ENCODE peak calls at places on chromosome X, in seven cellular contexts. J is HepG2, U is HCT116, L is SK-N-SH, E is A549, D is K562, Q is Panc1. X is an unnamed sample.
A peak's percentile ranks its signal among the peaks of the same experiment; 100 is the strongest.

GRCh38 chrX:50691820-50692219 is 122.2 kb downstream of the SHROOM4 start:
- DNase-seq in J (peak; percentile 38), U (peak; percentile 27), L (peak; percentile 49), E (peak; percentile 18), D (peak; percentile 35), Q (peak; percentile 24), X (peak; percentile 26)

GRCh38 chrX:134669378-134670098 is 11.3 kb upstream of the PLAC1 start:
- DNase-seq in J (no peak), U (no peak), L (peak; percentile 23), E (peak; percentile 82), D (no peak), Q (no peak), X (no peak)

GRCh38 chrX:115324194-115324593 is 34.7 kb downstream of the LUZP4 start:
- DNase-seq in J (no peak), U (no peak), L (no peak), E (no peak), D (no peak), Q (no peak), X (no peak)

GRCh38 chrX:103376979-103377324 is 614 bp downstream of the BEX3 start:
- DNase-seq in J (no peak), U (no peak), L (peak; percentile 67), E (no peak), D (no peak), Q (no peak), X (no peak)

GRCh38 chrX:16528620-16529019 is 121.3 kb upstream of the S100G start:
- DNase-seq in J (no peak), U (no peak), L (no peak), E (no peak), D (no peak), Q (no peak), X (peak; percentile 10)

GRCh38 chrX:86148024-86148511 is at the start of gene DACH2:
- DNase-seq in J (peak; percentile 40), U (no peak), L (peak; percentile 78), E (peak; percentile 58), D (peak; percentile 25), Q (no peak), X (no peak)

GRCh38 chrX:140040397-140040796 is 75.1 kb upstream of the CXorf66 start:
- DNase-seq in J (no peak), U (no peak), L (no peak), E (no peak), D (no peak), Q (no peak), X (no peak)

GRCh38 chrX:153578200-153578835 is 20.6 kb downstream of the CCNQ start:
- DNase-seq in J (no peak), U (no peak), L (no peak), E (no peak), D (no peak), Q (no peak), X (no peak)

GRCh38 chrX:21691512-21692018 is 33.4 kb upstream of the KLHL34 start:
- DNase-seq in J (no peak), U (no peak), L (no peak), E (no peak), D (no peak), Q (no peak), X (no peak)

GRCh38 chrX:81304545-81304944 is 102.6 kb downstream of the SH3BGRL start:
- DNase-seq in J (no peak), U (no peak), L (no peak), E (no peak), D (no peak), Q (no peak), X (no peak)

GRCh38 chrX:75038925-75039324 is 113.7 kb upstream of the NEXMIF start:
- DNase-seq in J (peak; percentile 10), U (peak; percentile 8), L (no peak), E (no peak), D (no peak), Q (peak; percentile 13), X (peak; percentile 10)

GRCh38 chrX:106177106-106177981 is 9.2 kb downstream of the PWWP3B start:
- DNase-seq in J (no peak), U (no peak), L (no peak), E (no peak), D (no peak), Q (no peak), X (no peak)

GRCh38 chrX:155997436-155997835 is at the start of gene IL9R:
- DNase-seq in J (no peak), U (no peak), L (no peak), E (no peak), D (peak; percentile 40), Q (no peak), X (no peak)

GRCh38 chrX:154649864-154650510 is 3.4 kb downstream of the CTAG2 start:
- DNase-seq in J (no peak), U (no peak), L (no peak), E (no peak), D (no peak), Q (no peak), X (no peak)

GRCh38 chrX:107204063-107204605 is 2.1 kb downstream of the NUP62CL start:
- DNase-seq in J (no peak), U (no peak), L (no peak), E (no peak), D (no peak), Q (no peak), X (no peak)

GRCh38 chrX:107207943-107208342 is 1.5 kb downstream of the DNAAF6 start:
- DNase-seq in J (no peak), U (no peak), L (no peak), E (no peak), D (no peak), Q (no peak), X (no peak)

GRCh38 chrX:107206697-107207065 is 270 bp downstream of the DNAAF6 start:
- DNase-seq in J (no peak), U (no peak), L (no peak), E (no peak), D (no peak), Q (no peak), X (no peak)

GRCh38 chrX:107207089-107207488 is 678 bp downstream of the DNAAF6 start:
- DNase-seq in J (no peak), U (no peak), L (no peak), E (no peak), D (peak; percentile 20), Q (no peak), X (no peak)

GRCh38 chrX:107205770-107206696 is at the start of the genes DNAAF6 and NUP62CL:
- DNase-seq in J (peak; percentile 81), U (peak; percentile 80), L (peak; percentile 77), E (peak; percentile 82), D (peak; percentile 95), Q (peak; percentile 13), X (peak; percentile 3)
- TF ChIP-seq REST in J (no peak), U (no peak), L (no peak), E (no peak), D (no peak), Q (no peak), X (no peak)

DNA sequence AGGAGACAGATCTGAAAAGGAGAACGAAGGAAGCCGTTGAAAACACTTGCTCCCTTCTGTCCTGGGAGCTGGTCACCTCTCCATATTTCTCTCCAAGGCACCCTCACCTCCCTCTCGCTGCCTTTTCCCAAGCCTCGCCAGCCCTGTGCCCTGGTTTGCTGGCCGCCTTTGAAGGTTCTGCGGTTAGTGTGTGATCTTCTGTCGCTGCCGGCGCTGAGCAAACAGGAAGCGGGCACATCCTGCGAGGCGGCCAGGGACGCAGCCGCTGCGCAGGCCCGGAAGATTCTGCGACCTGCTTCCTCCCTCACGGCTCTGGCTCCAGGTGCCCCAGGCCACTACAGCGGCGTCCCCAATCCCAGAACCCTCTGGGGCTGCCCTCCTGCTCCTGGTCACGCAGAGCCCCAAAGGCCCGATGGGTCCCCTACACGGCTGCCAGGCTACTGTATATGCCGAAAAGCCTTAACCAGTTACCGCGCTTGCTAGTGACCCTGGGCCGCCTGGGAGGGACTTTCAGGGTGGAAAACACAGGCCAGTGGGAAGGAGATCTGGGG is 2.5 kb upstream of the SASH3 start:
- DNase-seq in J (peak; percentile 19), U (no peak), L (no peak), E (no peak), D (no peak), Q (no peak), X (peak; percentile 82)
- H3K27ac ChIP-seq in J (peak overlapping the region; percentile 51), U (no peak overlapping the region), L (no peak overlapping the region), E (no peak overlapping the region), D (no peak overlapping the region), Q (no peak overlapping the region), X (peak overlapping the region; percentile 90)

GRCh38 chrX:1928805-1929204 is 313.9 kb downstream of the ASMT start:
- DNase-seq in J (no peak), U (no peak), L (no peak), E (no peak), D (no peak), Q (no peak), X (no peak)

DNA sequence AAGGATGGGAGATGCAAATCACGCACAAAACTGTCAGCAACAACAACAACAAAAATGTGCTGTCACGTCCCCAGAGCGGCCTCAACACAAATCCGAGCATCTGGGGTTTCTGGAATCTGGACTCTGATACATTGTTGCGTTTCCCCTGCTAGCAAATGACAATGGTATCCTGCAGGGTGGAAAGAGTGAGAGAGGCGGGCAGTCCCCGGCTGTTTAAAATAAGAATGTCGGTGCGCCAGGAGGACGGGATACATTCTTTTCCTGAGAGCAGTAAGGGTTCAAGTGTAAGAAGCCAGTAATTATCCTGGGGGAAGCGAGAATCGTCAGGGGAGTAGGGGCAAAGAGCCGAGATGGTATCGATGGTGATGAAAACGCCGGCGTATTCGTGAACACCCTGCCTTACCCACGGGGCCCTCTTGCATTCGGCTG is 310.2 kb downstream of the ASMT start:
- DNase-seq in J (no peak), U (no peak), L (no peak), E (no peak), D (no peak), Q (no peak), X (no peak)
- H3K4me3 ChIP-seq in J (no peak overlapping the region), U (no peak overlapping the region), L (no peak overlapping the region), E (no peak overlapping the region), D (no peak overlapping the region), Q (no peak overlapping the region), X (no peak overlapping the region)

DNA sequence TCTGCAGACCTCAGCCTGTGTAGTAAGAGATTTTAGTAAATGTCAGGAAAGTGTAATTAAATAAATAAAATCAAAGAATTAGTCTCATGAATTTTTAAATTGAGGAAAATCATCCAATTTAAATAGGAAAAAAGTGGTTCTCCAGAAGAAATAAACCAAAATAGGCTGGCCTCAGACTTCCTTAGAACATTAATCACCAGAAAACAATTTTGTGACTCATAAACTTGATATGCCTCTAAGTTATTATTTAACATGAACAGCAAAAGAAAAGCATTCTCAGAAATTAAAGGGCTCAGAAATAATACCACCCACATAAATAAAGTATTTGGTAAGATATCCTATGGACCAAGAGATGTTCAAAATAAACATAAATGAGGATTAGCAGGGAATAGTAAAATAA is 14.3 kb downstream of the FAM47B start:
- DNase-seq in J (no peak), U (no peak), L (no peak), E (peak; percentile 7), D (no peak), Q (no peak), X (no peak)
- TF ChIP-seq REST in J (no peak), U (no peak), L (no peak), E (no peak), D (no peak), Q (no peak), X (no peak)

DNA sequence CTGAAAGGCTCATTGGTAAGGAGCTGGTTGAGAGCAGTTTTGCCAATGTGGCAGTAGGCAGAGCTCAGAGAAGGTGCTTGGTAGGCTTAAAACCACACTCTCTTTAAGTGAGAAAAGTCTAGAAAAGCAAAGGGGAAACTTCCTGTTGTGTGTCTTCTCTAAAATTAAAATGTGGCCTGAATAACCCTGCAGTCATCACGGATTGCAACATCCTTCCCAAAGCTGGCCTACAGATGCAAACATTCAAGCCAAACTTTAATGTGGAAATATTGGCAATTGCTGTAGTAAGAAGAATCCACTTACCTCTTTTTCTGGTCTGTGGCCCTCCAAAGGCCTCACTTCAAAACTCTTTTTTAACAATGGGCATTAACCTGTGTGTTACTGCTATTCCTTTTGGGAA is 348.5 kb downstream of the OPHN1 start:
- DNase-seq in J (no peak), U (no peak), L (no peak), E (no peak), D (no peak), Q (no peak), X (peak; percentile 53)
- H3K27ac ChIP-seq in J (no peak overlapping the region), U (no peak overlapping the region), L (no peak overlapping the region), E (no peak overlapping the region), D (no peak overlapping the region), Q (no peak overlapping the region), X (peak overlapping the region; percentile 44)